ENCODE peak calls at places on chromosomes 7 and 10, in four cellular contexts. One of them, this sample, is unnamed.

GRCh38 chr7:128082431-128082830 is 51.2 kb upstream of the LRRC4 start:
- DNase-seq in GM12865: no peak
- DNase-seq in H9: no peak
- DNase-seq in cardiac muscle cell: no peak
- DNase-seq in this sample: no peak

GRCh38 chr10:95501203-95502094 is 59.7 kb downstream of the SORBS1 start:
- DNase-seq in cardiac muscle cell: no peak
- DNase-seq in GM12865: no peak
- DNase-seq in H9: no peak
- DNase-seq in this sample: no peak

GRCh38 chr10:89301721-89302445 is at the start of gene IFIT2:
- DNase-seq in cardiac muscle cell: peak
- DNase-seq in GM12865: peak
- DNase-seq in H9: no peak
- DNase-seq in this sample: peak

GRCh38 chr7:1919539-1920265 is 249.6 kb downstream of the ELFN1 start:
- DNase-seq in cardiac muscle cell: no peak
- DNase-seq in GM12865: no peak
- DNase-seq in H9: no peak
- DNase-seq in this sample: no peak

GRCh38 chr7:155009570-155010157 is 6.7 kb upstream of the PAXIP1 start:
- DNase-seq in GM12865: peak
- DNase-seq in cardiac muscle cell: peak
- DNase-seq in H9: peak
- DNase-seq in this sample: peak

GRCh38 chr10:4867109-4867519 is 41.1 kb downstream of the AKR1E2 start:
- DNase-seq in cardiac muscle cell: no peak
- DNase-seq in GM12865: no peak
- DNase-seq in H9: no peak
- DNase-seq in this sample: no peak

GRCh38 chr10:70123817-70124216 is 8.8 kb downstream of the AIFM2 start:
- DNase-seq in H9: no peak
- DNase-seq in cardiac muscle cell: no peak
- DNase-seq in GM12865: no peak
- DNase-seq in this sample: no peak

GRCh38 chr10:20596911-20597310 is 300.2 kb downstream of the NEBL start:
- DNase-seq in GM12865: no peak
- DNase-seq in H9: no peak
- DNase-seq in cardiac muscle cell: peak
- DNase-seq in this sample: no peak

GRCh38 chr10:102775973-102776669 is 32.4 kb downstream of the WBP1L start:
- DNase-seq in cardiac muscle cell: peak
- DNase-seq in GM12865: no peak
- DNase-seq in H9: peak
- DNase-seq in this sample: no peak

GRCh38 chr7:47032171-47032915 is 549.6 kb downstream of the TNS3 start:
- DNase-seq in GM12865: no peak
- DNase-seq in cardiac muscle cell: no peak
- DNase-seq in H9: no peak
- DNase-seq in this sample: no peak

GRCh38 chr7:98946389-98946788 is 68.1 kb downstream of the TRRAP start:
- DNase-seq in cardiac muscle cell: no peak
- DNase-seq in H9: no peak
- DNase-seq in GM12865: no peak
- DNase-seq in this sample: no peak

GRCh38 chr7:36408589-36408988 is 18.9 kb downstream of the ANLN start:
- DNase-seq in H9: no peak
- DNase-seq in cardiac muscle cell: peak
- DNase-seq in GM12865: no peak
- DNase-seq in this sample: no peak